ENCODE peak calls at places on chromosomes 3 and 15, in four cellular contexts. One of them, this sample, is unnamed.

GRCh38 chr3:108159128-108159527 is 63.1 kb downstream of the IFT57 start:
- DNase-seq in endodermal cell: no peak
- DNase-seq in choroid plexus epithelial cell: peak; percentile 33
- DNase-seq in NCI-H774: no peak
- DNase-seq in this sample: no peak

GRCh38 chr15:83282859-83283812 is 1.3 kb downstream of the BNC1 start:
- DNase-seq in choroid plexus epithelial cell: peak; percentile 56
- DNase-seq in NCI-H774: no peak
- DNase-seq in endodermal cell: peak; percentile 84
- DNase-seq in this sample: no peak

GRCh38 chr3:58167431-58168351 is 43.1 kb downstream of the DNASE1L3 start:
- DNase-seq in NCI-H774: no peak
- DNase-seq in choroid plexus epithelial cell: peak; percentile 79
- DNase-seq in endodermal cell: peak; percentile 93
- DNase-seq in this sample: peak; percentile 57

GRCh38 chr3:48409291-48410201 is 20.3 kb downstream of the PLXNB1 start:
- DNase-seq in NCI-H774: no peak
- DNase-seq in choroid plexus epithelial cell: no peak
- DNase-seq in endodermal cell: no peak
- DNase-seq in this sample: no peak

GRCh38 chr15:77527164-77527778 is 105.4 kb downstream of the LINGO1 start:
- DNase-seq in NCI-H774: no peak
- DNase-seq in choroid plexus epithelial cell: peak; percentile 86
- DNase-seq in endodermal cell: peak; percentile 84
- DNase-seq in this sample: no peak

GRCh38 chr3:128340904-128341555 is 125.7 kb downstream of the DNAJB8 start:
- DNase-seq in endodermal cell: no peak
- DNase-seq in choroid plexus epithelial cell: no peak
- DNase-seq in NCI-H774: no peak
- DNase-seq in this sample: no peak

GRCh38 chr3:37703633-37704032 is 158.0 kb upstream of the CTDSPL start:
- DNase-seq in endodermal cell: no peak
- DNase-seq in choroid plexus epithelial cell: peak; percentile 63
- DNase-seq in NCI-H774: no peak
- DNase-seq in this sample: no peak

GRCh38 chr3:124078978-124079911 is 87.3 kb upstream of the ROPN1 start:
- DNase-seq in endodermal cell: peak; percentile 55
- DNase-seq in NCI-H774: no peak
- DNase-seq in choroid plexus epithelial cell: peak; percentile 65
- DNase-seq in this sample: peak; percentile 31

GRCh38 chr3:172892158-172892557 is 141.6 kb downstream of the ECT2 start:
- DNase-seq in endodermal cell: no peak
- DNase-seq in choroid plexus epithelial cell: peak; percentile 82
- DNase-seq in NCI-H774: no peak
- DNase-seq in this sample: no peak

GRCh38 chr3:116806351-116806750 is 96.8 kb downstream of the TUSC7 start:
- DNase-seq in choroid plexus epithelial cell: no peak
- DNase-seq in endodermal cell: no peak
- DNase-seq in NCI-H774: no peak
- DNase-seq in this sample: no peak

GRCh38 chr3:148750296-148750695 is 52.6 kb downstream of the AGTR1 start:
- DNase-seq in endodermal cell: no peak
- DNase-seq in choroid plexus epithelial cell: peak; percentile 16
- DNase-seq in NCI-H774: no peak
- DNase-seq in this sample: no peak

GRCh38 chr15:56759450-56759845 is 26.1 kb upstream of the ZNF280D start:
- DNase-seq in NCI-H774: no peak
- DNase-seq in endodermal cell: no peak
- DNase-seq in choroid plexus epithelial cell: peak; percentile 97
- DNase-seq in this sample: no peak

GRCh38 chr15:74725241-74725774 is at the start of gene CYP1A1:
- DNase-seq in NCI-H774: no peak
- DNase-seq in endodermal cell: peak; percentile 85
- DNase-seq in choroid plexus epithelial cell: peak; percentile 8
- DNase-seq in this sample: peak; percentile 29

GRCh38 chr15:75446146-75446545 is 5.3 kb downstream of the SIN3A start:
- DNase-seq in NCI-H774: no peak
- DNase-seq in endodermal cell: no peak
- DNase-seq in choroid plexus epithelial cell: no peak
- DNase-seq in this sample: no peak

GRCh38 chr3:187571701-187572100 is 98.5 kb downstream of the SST start:
- DNase-seq in endodermal cell: no peak
- DNase-seq in choroid plexus epithelial cell: no peak
- DNase-seq in NCI-H774: no peak
- DNase-seq in this sample: no peak

GRCh38 chr3:184156522-184156955 is 1.4 kb downstream of the DVL3 start:
- DNase-seq in NCI-H774: no peak
- DNase-seq in endodermal cell: no peak
- DNase-seq in choroid plexus epithelial cell: peak; percentile 81
- DNase-seq in this sample: peak; percentile 42

GRCh38 chr3:108389361-108389760 is 93.0 kb downstream of the HHLA2 start:
- DNase-seq in NCI-H774: no peak
- DNase-seq in endodermal cell: no peak
- DNase-seq in choroid plexus epithelial cell: no peak
- DNase-seq in this sample: no peak

GRCh38 chr15:62896969-62897486 is 145.5 kb upstream of the TPM1 start:
- DNase-seq in choroid plexus epithelial cell: peak; percentile 99
- DNase-seq in endodermal cell: no peak
- DNase-seq in NCI-H774: no peak
- DNase-seq in this sample: no peak

GRCh38 chr15:100255644-100256043 is 86.1 kb downstream of the ADAMTS17 start:
- DNase-seq in NCI-H774: no peak
- DNase-seq in choroid plexus epithelial cell: no peak
- DNase-seq in endodermal cell: peak; percentile 55
- DNase-seq in this sample: no peak

GRCh38 chr3:16496408-16497222 is 16.9 kb downstream of the RFTN1 start:
- DNase-seq in choroid plexus epithelial cell: no peak
- DNase-seq in NCI-H774: no peak
- DNase-seq in endodermal cell: no peak
- DNase-seq in this sample: no peak

GRCh38 chr15:66489179-66489791 is 8.3 kb downstream of the SNAPC5 start:
- DNase-seq in endodermal cell: peak; percentile 20
- DNase-seq in choroid plexus epithelial cell: no peak
- DNase-seq in NCI-H774: no peak
- DNase-seq in this sample: no peak

GRCh38 chr3:151787626-151788025 is 26.3 kb upstream of the AADAC start:
- DNase-seq in choroid plexus epithelial cell: peak; percentile 62
- DNase-seq in endodermal cell: no peak
- DNase-seq in NCI-H774: no peak
- DNase-seq in this sample: no peak

GRCh38 chr3:4413467-4413866 is 53.6 kb downstream of the SUMF1 start:
- DNase-seq in endodermal cell: no peak
- DNase-seq in choroid plexus epithelial cell: no peak
- DNase-seq in NCI-H774: no peak
- DNase-seq in this sample: no peak

GRCh38 chr3:112579232-112579631 is 17.4 kb downstream of the SLC35A5 start:
- DNase-seq in endodermal cell: no peak
- DNase-seq in choroid plexus epithelial cell: no peak
- DNase-seq in NCI-H774: no peak
- DNase-seq in this sample: peak; percentile 59

GRCh38 chr3:194058189-194058571 is 77.8 kb upstream of the HES1 start:
- DNase-seq in choroid plexus epithelial cell: peak; percentile 71
- DNase-seq in endodermal cell: peak; percentile 94
- DNase-seq in NCI-H774: peak; percentile 83
- DNase-seq in this sample: peak; percentile 63

GRCh38 chr15:65532738-65533051 is 2.4 kb downstream of the HACD3 start:
- DNase-seq in choroid plexus epithelial cell: peak; percentile 67
- DNase-seq in NCI-H774: no peak
- DNase-seq in endodermal cell: no peak
- DNase-seq in this sample: no peak

GRCh38 chr3:41601404-41601987 is 360.4 kb downstream of the ULK4 start:
- DNase-seq in NCI-H774: no peak
- DNase-seq in endodermal cell: no peak
- DNase-seq in choroid plexus epithelial cell: no peak
- DNase-seq in this sample: no peak

GRCh38 chr3:136787226-136787793 is 31.6 kb upstream of the SLC35G2 start:
- DNase-seq in endodermal cell: no peak
- DNase-seq in NCI-H774: no peak
- DNase-seq in choroid plexus epithelial cell: peak; percentile 78
- DNase-seq in this sample: peak; percentile 35

GRCh38 chr3:66299893-66300292 is 79.1 kb downstream of the SLC25A26 start:
- DNase-seq in choroid plexus epithelial cell: peak; percentile 36
- DNase-seq in endodermal cell: no peak
- DNase-seq in NCI-H774: no peak
- DNase-seq in this sample: no peak

GRCh38 chr3:101730839-101731238 is 6.4 kb downstream of the CEP97 start:
- DNase-seq in NCI-H774: no peak
- DNase-seq in choroid plexus epithelial cell: no peak
- DNase-seq in endodermal cell: no peak
- DNase-seq in this sample: no peak

GRCh38 chr15:65829150-65829764 is 37.2 kb upstream of the DENND4A start:
- DNase-seq in choroid plexus epithelial cell: peak; percentile 61
- DNase-seq in endodermal cell: peak; percentile 49
- DNase-seq in NCI-H774: peak; percentile 4
- DNase-seq in this sample: peak; percentile 51

GRCh38 chr3:31522152-31522551 is 10.6 kb upstream of the STT3B start:
- DNase-seq in endodermal cell: no peak
- DNase-seq in NCI-H774: no peak
- DNase-seq in choroid plexus epithelial cell: no peak
- DNase-seq in this sample: peak; percentile 90

This sample was measured in NB4.